ENCODE peak calls at places on chromosomes 3 and 15, in five cellular contexts. X is IMR-90; L is uterus; Z is ovary; R is CD8-positive, alpha-beta memory T cell. S is an unnamed sample. For H3K4me1, the result is how much of the 10 kb centered on the place peaks cover.

GRCh38 chr15:72540606-72541237 is 66.6 kb downstream of the ARIH1 start:
- DNase-seq in R (no peak), Z (no peak), X (no peak), L (no peak), S (no peak)

GRCh38 chr15:52247032-52247431 is 48.6 kb downstream of the MYO5C start:
- DNase-seq in L (no peak), R (no peak), X (peak), Z (no peak), S (no peak)

GRCh38 chr3:141303481-141304223 is 64.7 kb upstream of the ZBTB38 start:
- DNase-seq in L (peak), R (peak), Z (peak), X (peak), S (peak)

GRCh38 chr15:78065284-78065872 is 12.1 kb downstream of the TBC1D2B start:
- DNase-seq in R (no peak), Z (peak), L (peak), X (peak), S (peak)

GRCh38 chr15:76979331-76979925 is 15.5 kb upstream of the PSTPIP1 start:
- DNase-seq in L (no peak), X (peak), Z (no peak), R (no peak), S (no peak)

GRCh38 chr3:127953636-127954035 is 38.6 kb downstream of the KBTBD12 start:
- DNase-seq in X (peak), Z (no peak), L (no peak), R (no peak), S (no peak)

GRCh38 chr3:119173325-119173724 is at the start of gene UPK1B:
- DNase-seq in Z (no peak), X (no peak), R (no peak), L (no peak), S (no peak)

GRCh38 chr15:33309602-33310276 is 1.0 kb upstream of the RYR3 start:
- DNase-seq in X (no peak), Z (no peak), L (peak), R (no peak), S (peak)

GRCh38 chr15:28952666-28953491 is 67.1 kb downstream of the APBA2 start:
- DNase-seq in L (no peak), R (no peak), Z (no peak), X (no peak), S (no peak)

GRCh38 chr3:184284696-184285095 is 8.9 kb downstream of the ECE2 start:
- DNase-seq in R (no peak), X (peak), Z (no peak), L (no peak), S (peak)

GRCh38 chr3:126474498-126475410 is 937 bp downstream of the ZXDC start:
- DNase-seq in X (peak), R (peak), Z (peak), L (peak), S (peak)

GRCh38 chr3:39249453-39250115 is 30.3 kb downstream of the CX3CR1 start:
- DNase-seq in X (no peak), Z (no peak), R (no peak), L (peak), S (no peak)

GRCh38 chr3:107899996-107900651 is 190.7 kb downstream of the CD47 start:
- DNase-seq in L (no peak), X (peak), R (no peak), Z (no peak), S (no peak)

GRCh38 chr3:178381555-178381954 is 154.7 kb upstream of the KCNMB2 start:
- DNase-seq in R (no peak), L (no peak), Z (no peak), X (peak), S (no peak)

GRCh38 chr3:32825601-32826375 is 8.0 kb downstream of the TRIM71 start:
- DNase-seq in X (no peak), R (no peak), L (no peak), Z (no peak), S (no peak)

GRCh38 chr3:123971416-123971815 is 10.4 kb upstream of the CCDC14 start:
- DNase-seq in R (no peak), L (no peak), Z (no peak), X (no peak), S (no peak)

GRCh38 chr15:94305133-94305532 is 73.8 kb downstream of the MCTP2 start:
- DNase-seq in L (no peak), Z (no peak), R (no peak), X (peak), S (no peak)

GRCh38 chr3:40864146-40864782 is 335.0 kb upstream of the CTNNB1 start:
- DNase-seq in R (no peak), L (no peak), Z (no peak), X (no peak), S (no peak)

GRCh38 chr3:77039606-77040553 is at the start of gene ROBO2:
- DNase-seq in L (peak), R (no peak), Z (peak), X (peak), S (peak)

GRCh38 chr3:10715886-10716285 is 100.1 kb upstream of the SLC6A11 start:
- DNase-seq in Z (no peak), X (no peak), R (no peak), L (no peak), S (no peak)

GRCh38 chr15:29130461-29130860 is 139.2 kb downstream of the NSMCE3 start:
- DNase-seq in X (no peak), L (no peak), Z (no peak), R (no peak), S (no peak)

GRCh38 chr3:160150525-160150924 is 74.7 kb upstream of the C3orf80 start:
- DNase-seq in L (no peak), X (peak), R (no peak), Z (no peak), S (peak)

GRCh38 chr3:34207826-34208225 is 409.4 kb downstream of the PDCD6IP start:
- DNase-seq in X (no peak), Z (no peak), R (no peak), L (no peak), S (no peak)

GRCh38 chr3:134258761-134259347 is 8.2 kb upstream of the RYK start:
- DNase-seq in X (peak), R (no peak), Z (no peak), L (no peak), S (no peak)

GRCh38 chr15:69723404-69724097 is 270.9 kb downstream of the RPLP1 start:
- DNase-seq in X (no peak), L (no peak), Z (no peak), R (no peak), S (peak)

GRCh38 chr3:107367353-107367752 is 9.9 kb upstream of the CCDC54 start:
- DNase-seq in X (peak), Z (peak), L (no peak), R (no peak), S (no peak)

GRCh38 chr3:173410836-173411235 is 13.3 kb downstream of the NLGN1 start:
- DNase-seq in R (no peak), X (no peak), Z (no peak), L (no peak), S (no peak)

GRCh38 chr3:150830094-150830681 is 67.2 kb upstream of the SIAH2 start:
- DNase-seq in R (no peak), L (no peak), Z (no peak), X (no peak), S (no peak)

GRCh38 chr15:36784098-36784670 is 204.8 kb downstream of the CDIN1 start:
- DNase-seq in R (no peak), L (no peak), X (no peak), Z (no peak), S (no peak)

DNA sequence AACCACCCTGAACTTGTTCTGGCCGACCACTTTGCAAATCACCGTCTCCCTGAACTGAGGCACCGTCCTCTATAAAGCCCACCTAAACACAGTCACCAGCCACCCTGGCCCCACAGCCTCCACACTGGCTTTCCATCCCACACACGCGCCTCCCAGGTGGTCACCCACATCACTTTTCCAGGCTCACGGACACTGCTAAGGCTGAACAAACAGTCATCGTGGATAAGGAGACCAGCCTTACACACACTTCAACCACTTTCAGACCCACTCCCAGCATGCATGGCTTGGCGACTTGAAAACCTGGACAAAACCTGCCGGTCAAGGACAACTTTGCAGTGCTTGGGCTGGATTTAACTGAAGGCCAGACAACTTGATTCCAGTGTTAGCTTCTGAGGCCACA is 8.4 kb downstream of the CHSY1 start:
- DNase-seq in X (no peak), R (no peak), Z (no peak), L (no peak), S (no peak)
- H3K4me1 ChIP-seq in X (under half), R (half or more), Z (under half), L (under half), S (half or more)

DNA sequence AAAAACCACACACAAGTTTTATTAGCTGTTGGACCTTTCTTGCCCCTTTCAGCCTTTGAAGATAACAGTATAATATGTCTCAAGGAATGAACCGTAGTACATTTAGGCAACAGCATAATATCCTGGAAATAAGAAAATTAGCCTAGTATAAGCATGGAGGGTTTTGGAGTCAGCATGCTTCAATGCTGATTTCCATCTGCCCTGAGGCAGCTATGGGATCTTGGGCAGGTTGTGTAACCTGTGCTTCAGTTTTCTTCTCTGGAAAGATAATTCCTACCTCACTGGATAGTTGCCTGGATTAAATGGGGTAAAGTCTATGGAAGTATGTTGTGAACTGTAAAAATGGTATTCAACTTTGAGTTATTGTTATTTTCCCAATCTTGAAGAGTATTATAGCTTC is 1.6 kb downstream of the DHX30 start:
- DNase-seq in Z (no peak), L (no peak), X (no peak), R (no peak), S (no peak)
- H3K27ac ChIP-seq in Z (no peak), L (no peak), X (no peak), R (no peak), S (peak)

DNA sequence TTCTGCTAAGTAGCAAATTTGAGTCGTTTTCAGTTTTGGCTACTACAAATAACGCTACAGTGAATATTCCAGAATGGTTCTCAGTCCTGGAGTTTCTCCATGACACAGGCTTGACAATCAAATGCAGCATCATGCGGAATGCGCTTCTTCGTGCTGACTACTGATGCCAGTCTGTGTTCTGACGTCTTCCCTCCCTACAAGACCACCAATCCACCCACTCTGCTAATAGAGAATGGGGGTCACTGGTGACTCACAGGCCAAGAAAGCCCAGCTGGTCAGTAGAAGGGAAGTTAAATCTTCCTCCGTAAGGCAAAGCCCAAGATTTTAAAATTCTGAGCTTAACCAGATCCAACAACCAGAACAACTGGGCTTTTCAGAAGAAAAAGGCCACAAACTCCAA is 115.1 kb downstream of the XXYLT1 start:
- DNase-seq in R (no peak), X (peak), L (no peak), Z (no peak), S (no peak)
- H3K4me1 ChIP-seq in R (under half), X (under half), L (under half), Z (under half), S (under half)

GRCh38 chr3:170469151-170470062 is 50.7 kb downstream of the CLDN11 start:
- DNase-seq in R (no peak), Z (no peak), L (peak), X (peak), S (peak)
- H3K27ac ChIP-seq in R (no peak), Z (peak), L (peak), X (peak), S (no peak)

DNA sequence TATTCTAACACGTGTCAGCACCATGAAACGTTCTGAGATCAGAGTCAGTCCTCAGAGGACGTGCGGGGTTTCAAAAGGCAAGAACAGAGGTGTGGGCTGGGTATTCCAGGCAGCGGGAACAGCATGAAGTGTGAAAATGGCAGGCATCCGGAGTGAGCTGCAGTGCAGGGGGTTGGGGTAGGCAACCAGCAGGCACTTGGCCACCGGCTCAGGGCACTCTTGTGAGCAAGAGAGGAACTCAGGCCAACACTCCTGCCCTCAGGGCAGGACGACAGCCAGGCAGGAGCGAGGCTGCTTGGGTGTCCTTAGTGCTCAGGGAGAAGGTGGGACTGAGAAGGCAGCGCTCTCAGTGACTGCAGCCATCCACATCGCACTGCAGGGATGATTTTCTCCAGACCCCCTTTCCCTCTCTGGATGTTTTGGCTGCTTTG is 151.1 kb downstream of the NUP210 start:
- DNase-seq in L (no peak), X (no peak), R (no peak), Z (no peak), S (no peak)
- H3K4me1 ChIP-seq in L (under half), X (under half), R (under half), Z (under half), S (under half)

GRCh38 chr15:82159922-82160321 is 102.6 kb downstream of the EFL1 start:
- DNase-seq in Z (no peak), R (no peak), X (peak), L (no peak), S (peak)
- H3K27ac ChIP-seq in Z (no peak), R (no peak), X (peak), L (no peak), S (no peak)

GRCh38 chr3:8595252-8595934 is 49.2 kb downstream of the SSUH2 start:
- DNase-seq in Z (no peak), L (no peak), X (no peak), R (no peak), S (no peak)
- H3K4me1 ChIP-seq in Z (under half), L (under half), X (under half), R (under half), S (under half)

GRCh38 chr15:84702961-84703482 is 12.9 kb downstream of the SEC11A start:
- DNase-seq in L (peak), R (no peak), Z (peak), X (peak), S (no peak)
- H3K27ac ChIP-seq in L (peak), R (no peak), Z (peak), X (no peak), S (no peak)

DNA sequence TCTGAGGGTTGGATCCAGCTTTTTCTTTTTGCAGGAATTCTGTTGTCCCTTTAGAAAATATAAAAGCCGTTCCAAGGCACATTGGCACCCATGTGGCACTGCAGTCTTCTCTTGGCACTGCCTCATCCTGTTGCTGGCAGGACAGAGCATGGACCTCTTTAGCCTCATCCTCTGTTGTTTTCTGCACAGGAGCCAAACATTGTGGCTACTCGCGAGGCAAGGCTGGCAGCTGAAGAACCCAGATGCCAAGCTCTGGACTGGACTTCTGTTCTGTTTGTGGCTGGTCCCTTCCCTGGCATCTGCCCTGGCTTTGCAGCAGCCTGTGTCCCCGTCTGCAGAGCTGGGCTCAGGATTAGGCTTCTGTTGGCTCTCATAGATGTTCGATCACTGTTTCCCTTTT is 224.7 kb upstream of the TBC1D5 start:
- DNase-seq in X (no peak), Z (no peak), R (no peak), L (no peak), S (no peak)
- H3K4me1 ChIP-seq in X (under half), Z (under half), R (under half), L (under half), S (under half)

GRCh38 chr15:89334510-89335288 is at the start of gene POLG:
- DNase-seq in X (peak), Z (peak), L (peak), R (peak), S (peak)
- H3K27ac ChIP-seq in X (peak), Z (peak), L (peak), R (peak), S (peak)